ENCODE peak calls at places on chromosomes 4 and X, in eight cellular contexts. G, B, S, J, F, Q, I and V are unnamed samples.

GRCh38 chr4:31613946-31614623 is 893.9 kb downstream of the PCDH7 start:
- DNase-seq in J (no peak), G (no peak), S (no peak), I (no peak), B (no peak), Q (no peak), F (no peak), V (no peak)

GRCh38 chr4:173807347-173807746 is 277.3 kb upstream of the HAND2 start:
- DNase-seq in F (no peak), S (no peak), B (no peak), I (no peak), Q (no peak), G (no peak), J (no peak), V (peak; percentile 56)

GRCh38 chr4:48255130-48255958 is 14.3 kb downstream of the TEC start:
- DNase-seq in Q (no peak), J (no peak), G (no peak), F (no peak), I (no peak), B (no peak), S (no peak), V (no peak)

GRCh38 chr4:148810461-148810860 is 368.2 kb upstream of the NR3C2 start:
- DNase-seq in Q (no peak), J (no peak), S (no peak), G (no peak), B (no peak), I (no peak), F (no peak), V (no peak)

GRCh38 chrX:17836830-17837229 is 24.3 kb downstream of the RAI2 start:
- DNase-seq in B (no peak), G (no peak), Q (no peak), I (no peak), S (no peak), F (no peak), J (no peak), V (no peak)

GRCh38 chrX:131985526-131986049 is 37.5 kb upstream of the STK26 start:
- DNase-seq in B (no peak), I (no peak), F (no peak), Q (peak; percentile 9), S (no peak), G (no peak), J (no peak), V (no peak)

GRCh38 chr4:1727117-1728031 is 6.1 kb downstream of the TACC3 start:
- DNase-seq in G (peak; percentile 82), I (peak; percentile 32), S (peak; percentile 63), Q (peak; percentile 21), F (no peak), B (no peak), J (no peak), V (no peak)

GRCh38 chrX:2497961-2498780 is 2.6 kb downstream of the DHRSX start:
- DNase-seq in J (no peak), S (no peak), F (no peak), I (no peak), G (no peak), Q (no peak), B (no peak), V (peak; percentile 61)

GRCh38 chr4:109441858-109442480 is 8.4 kb downstream of the SEC24B start:
- DNase-seq in F (no peak), S (no peak), B (no peak), Q (no peak), G (no peak), J (no peak), I (no peak), V (no peak)

GRCh38 chr4:60891947-60892346 is 308.2 kb upstream of the ADGRL3 start:
- DNase-seq in Q (no peak), B (no peak), G (no peak), J (no peak), F (no peak), I (no peak), S (no peak), V (no peak)

GRCh38 chr4:4585012-4585670 is 43.3 kb upstream of the STX18 start:
- DNase-seq in B (no peak), Q (no peak), G (no peak), S (no peak), F (no peak), I (no peak), J (peak; percentile 56), V (no peak)

GRCh38 chrX:109774706-109775105 is 41.6 kb upstream of the ACSL4 start:
- DNase-seq in J (peak; percentile 48), G (no peak), S (no peak), Q (peak; percentile 19), B (no peak), I (no peak), F (no peak), V (no peak)

GRCh38 chrX:109872021-109872730 is 130.7 kb upstream of the TMEM164 start:
- DNase-seq in G (no peak), S (no peak), F (no peak), I (no peak), Q (no peak), B (no peak), J (no peak), V (no peak)

GRCh38 chrX:72269671-72270251 is 7.3 kb downstream of the RPS4X start:
- DNase-seq in G (no peak), J (no peak), F (no peak), I (no peak), Q (no peak), S (no peak), B (no peak), V (no peak)

GRCh38 chr4:108889696-108890475 is 127.0 kb upstream of the ETNPPL start:
- DNase-seq in J (no peak), S (no peak), B (no peak), I (no peak), G (no peak), Q (no peak), F (no peak), V (no peak)

GRCh38 chr4:106038908-106039307 is 143.6 kb downstream of the NPNT start:
- DNase-seq in Q (no peak), S (no peak), I (no peak), G (no peak), B (no peak), J (no peak), F (no peak), V (no peak)